ENCODE peak calls at places on chromosomes 4 and X, in ten cellular contexts. Z is BJ; L is A549; F is keratinocyte; V is AG10803; D is mammary epithelial cell; G is CD4-positive, alpha-beta T cell; N is tibial nerve; H is endothelial cell of umbilical vein; A is fibroblast of lung. P is an unnamed sample.
A peak's percentile ranks its signal among the peaks of the same experiment; 100 is the strongest.

GRCh38 chr4:82753725-82754410 is 44.7 kb downstream of the SCD5 start:
- DNase-seq in Z (no peak), L (no peak), F (no peak), V (peak; percentile 8), D (peak; percentile 66), G (no peak), N (no peak), H (peak; percentile 26), A (peak; percentile 36), P (no peak)

GRCh38 chr4:151409470-151410313 is 716 bp downstream of the FHIP1A start:
- DNase-seq in Z (no peak), L (no peak), F (no peak), V (no peak), D (peak; percentile 96), G (peak; percentile 3), N (no peak), H (no peak), A (no peak), P (no peak)

GRCh38 chr4:38488891-38489861 is 174.8 kb upstream of the KLF3 start:
- DNase-seq in Z (no peak), L (no peak), F (no peak), V (no peak), D (no peak), G (no peak), N (no peak), H (no peak), A (peak; percentile 42), P (no peak)

GRCh38 chr4:76512000-76512399 is 77.0 kb downstream of the SHROOM3 start:
- DNase-seq in Z (no peak), L (no peak), F (no peak), V (no peak), D (no peak), G (no peak), N (no peak), H (no peak), A (no peak), P (no peak)

GRCh38 chrX:10052906-10053625 is 85.9 kb downstream of the CLDN34 start:
- DNase-seq in Z (no peak), L (no peak), F (no peak), V (peak; percentile 56), D (no peak), G (no peak), N (no peak), H (no peak), A (no peak), P (no peak)

GRCh38 chrX:85955510-85955909 is 91.8 kb downstream of the CHM start:
- DNase-seq in Z (no peak), L (no peak), F (no peak), V (no peak), D (no peak), G (no peak), N (no peak), H (no peak), A (no peak), P (no peak)

GRCh38 chr4:1639299-1639868 is 44.7 kb downstream of the FAM53A start:
- DNase-seq in Z (no peak), L (no peak), F (no peak), V (no peak), D (no peak), G (no peak), N (no peak), H (no peak), A (no peak), P (no peak)

GRCh38 chrX:9467751-9468150 is 2.9 kb downstream of the TBL1X start:
- DNase-seq in Z (no peak), L (no peak), F (no peak), V (no peak), D (no peak), G (no peak), N (no peak), H (no peak), A (no peak), P (no peak)

GRCh38 chr4:36285784-36286480 is 4.5 kb downstream of the DTHD1 start:
- DNase-seq in Z (no peak), L (no peak), F (no peak), V (no peak), D (peak; percentile 83), G (peak; percentile 15), N (no peak), H (no peak), A (no peak), P (peak; percentile 39)

GRCh38 chrX:10158279-10158939 is 1.6 kb downstream of the CLCN4 start:
- DNase-seq in Z (no peak), L (no peak), F (no peak), V (no peak), D (no peak), G (no peak), N (no peak), H (peak; percentile 37), A (no peak), P (no peak)

DNA sequence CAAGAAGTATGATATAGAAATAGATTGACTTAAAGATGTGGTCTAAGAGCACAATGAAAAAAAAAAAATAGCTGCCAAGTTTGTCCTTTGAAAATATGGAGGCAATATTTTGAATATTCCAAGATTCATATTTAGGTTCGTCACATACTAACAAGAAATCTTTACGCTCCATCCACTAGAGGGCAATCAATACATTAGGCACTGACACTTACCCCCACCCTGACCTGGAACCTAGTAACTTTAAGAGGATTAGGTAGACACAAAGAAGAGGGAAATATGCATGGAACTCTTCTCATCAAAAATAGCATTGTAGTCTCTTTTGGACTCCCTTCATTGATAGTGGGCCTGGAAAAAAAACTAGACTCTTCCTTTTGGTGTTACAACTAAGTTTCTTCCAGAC is 1108.1 kb downstream of the PCDH19 start:
- DNase-seq in Z (no peak), L (peak; percentile 19), F (no peak), V (no peak), D (no peak), G (no peak), N (no peak), H (no peak), A (no peak), P (no peak)
- TF ChIP-seq CTCF in Z (no peak), L (peak; percentile 21), F (peak; percentile 49), V (no peak), D (peak; percentile 21), G (no peak), N (no peak), H (no peak), A (no peak), P (no peak)

DNA sequence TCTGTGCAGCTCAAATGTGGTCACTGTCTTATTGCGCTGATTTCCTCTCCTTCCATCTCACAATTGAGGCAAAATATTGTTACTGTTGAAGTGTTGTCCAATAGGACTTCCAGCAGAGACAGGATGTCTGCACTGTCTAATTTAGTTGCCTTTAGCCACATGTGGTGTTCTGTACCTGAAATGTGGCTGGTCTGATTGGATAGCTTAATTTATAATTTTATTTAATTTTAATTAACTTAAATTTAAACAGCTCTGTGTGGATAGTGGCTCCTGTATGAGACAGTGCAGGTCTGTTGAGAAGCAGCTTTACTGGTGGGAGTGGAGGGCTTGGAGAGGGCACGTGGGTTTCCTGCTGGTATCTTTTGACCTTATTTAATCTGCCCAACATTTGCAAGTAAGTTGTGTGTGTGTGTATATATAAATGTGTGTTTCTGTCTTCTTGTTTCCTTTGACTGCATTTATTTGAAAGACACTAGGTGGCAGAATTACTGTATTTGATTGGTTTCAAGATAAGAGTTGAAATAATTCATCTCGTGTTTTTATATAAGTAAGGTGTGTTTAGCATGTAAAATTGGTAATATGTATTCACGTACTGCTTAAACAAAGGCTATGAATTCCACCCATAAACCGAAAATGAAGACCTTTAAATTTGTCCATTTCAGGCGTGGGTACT is 55.3 kb upstream of the MSANTD1 start:
- DNase-seq in Z (no peak), L (no peak), F (no peak), V (no peak), D (no peak), G (no peak), N (no peak), H (peak; percentile 44), A (peak; percentile 49), P (no peak)
- TF ChIP-seq CTCF in Z (peak; percentile 33), L (peak; percentile 44), F (no peak), V (peak; percentile 48), D (peak; percentile 25), G (peak; percentile 70), N (no peak), H (peak; percentile 20), A (peak; percentile 41), P (peak; percentile 42)

GRCh38 chr4:147110968-147111367 is 165.3 kb upstream of the TTC29 start:
- DNase-seq in Z (no peak), L (no peak), F (no peak), V (peak; percentile 18), D (no peak), G (no peak), N (no peak), H (peak; percentile 5), A (peak; percentile 74), P (no peak)
- TF ChIP-seq CTCF in Z (peak; percentile 4), L (peak; percentile 15), F (no peak), V (peak; percentile 34), D (no peak), G (no peak), N (no peak), H (no peak), A (peak; percentile 31), P (no peak)

GRCh38 chr4:16508968-16509367 is 282.7 kb upstream of the TAPT1 start:
- DNase-seq in Z (no peak), L (peak; percentile 10), F (no peak), V (no peak), D (no peak), G (no peak), N (no peak), H (no peak), A (no peak), P (no peak)

DNA sequence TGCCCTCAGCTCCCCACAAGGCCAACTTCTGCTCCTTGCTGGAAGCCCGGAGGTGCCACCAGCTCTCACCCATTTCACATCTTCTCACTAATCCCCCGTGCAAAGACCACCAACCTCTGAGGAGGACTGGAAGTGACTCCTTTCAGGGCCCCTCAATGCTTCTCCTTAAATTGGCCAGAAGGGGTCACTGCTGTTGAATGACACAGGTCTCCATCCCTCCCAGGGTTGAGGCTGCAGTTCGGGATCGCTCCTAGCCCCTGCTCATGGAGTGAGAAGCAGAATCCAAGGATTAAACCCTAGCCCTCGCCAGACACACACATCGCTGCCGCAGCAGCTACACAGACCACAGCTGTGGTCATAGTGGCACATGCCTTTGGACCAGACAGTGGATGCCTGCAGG is 279.5 kb upstream of the TAPT1 start:
- DNase-seq in Z (no peak), L (no peak), F (no peak), V (peak; percentile 21), D (no peak), G (no peak), N (no peak), H (no peak), A (peak; percentile 18), P (no peak)
- TF ChIP-seq CTCF in Z (peak; percentile 34), L (no peak), F (no peak), V (peak; percentile 50), D (no peak), G (no peak), N (no peak), H (peak; percentile 39), A (peak; percentile 44), P (no peak)

P was measured in natural killer cell.